ENCODE peak calls at places on chromosome 16, in five cellular contexts. N is AG04450, R is esophagus muscularis mucosa, T is GM23248, I is right lobe of liver. D is an unnamed sample.

GRCh38 chr16:77336637-77337036 is 98.2 kb downstream of the ADAMTS18 start:
- DNase-seq in N (no peak), R (no peak), T (peak), I (no peak), D (no peak)

GRCh38 chr16:86774931-86775330 is 196.6 kb downstream of the FOXL1 start:
- DNase-seq in N (no peak), R (no peak), T (no peak), I (no peak), D (no peak)

GRCh38 chr16:89700649-89701424 is 668 bp downstream of the SPATA2L start:
- DNase-seq in N (no peak), R (no peak), T (peak), I (peak), D (peak)

GRCh38 chr16:57676624-57677085 is 8.5 kb downstream of the ADGRG3 start:
- DNase-seq in N (no peak), R (no peak), T (no peak), I (no peak), D (peak)

GRCh38 chr16:27264151-27264550 is 4.4 kb downstream of the NSMCE1 start:
- DNase-seq in N (no peak), R (peak), T (peak), I (no peak), D (peak)

GRCh38 chr16:78599271-78599670 is 499.8 kb downstream of the WWOX start:
- DNase-seq in N (no peak), R (no peak), T (no peak), I (no peak), D (no peak)

GRCh38 chr16:53912155-53912554 is 208.2 kb downstream of the FTO start:
- DNase-seq in N (no peak), R (no peak), T (no peak), I (no peak), D (peak)

GRCh38 chr16:4509420-4509819 is 29.2 kb downstream of the CDIP1 start:
- DNase-seq in N (no peak), R (no peak), T (no peak), I (no peak), D (no peak)

GRCh38 chr16:5461574-5461973 is 364.0 kb upstream of the EEF2KMT start:
- DNase-seq in N (no peak), R (no peak), T (no peak), I (no peak), D (no peak)

GRCh38 chr16:66824006-66824405 is 6.8 kb downstream of the NAE1 start:
- DNase-seq in N (no peak), R (no peak), T (peak), I (no peak), D (peak)

GRCh38 chr16:49856741-49857330 is 924 bp upstream of the ZNF423 start:
- DNase-seq in N (peak), R (no peak), T (peak), I (peak), D (peak)

GRCh38 chr16:66894948-66895696 is 14.8 kb downstream of the PDP2 start:
- DNase-seq in N (no peak), R (no peak), T (peak), I (peak), D (peak)

GRCh38 chr16:57915267-57915666 is 55.7 kb downstream of the CNGB1 start:
- DNase-seq in N (no peak), R (no peak), T (no peak), I (no peak), D (no peak)

GRCh38 chr16:67372664-67373063 is 20.6 kb downstream of the TPPP3 start:
- DNase-seq in N (no peak), R (no peak), T (peak), I (no peak), D (peak)

GRCh38 chr16:68365167-68365817 is 54.5 kb downstream of the PRMT7 start:
- DNase-seq in N (no peak), R (no peak), T (no peak), I (no peak), D (no peak)

GRCh38 chr16:27236635-27237228 is 31.8 kb downstream of the NSMCE1 start:
- DNase-seq in N (no peak), R (no peak), T (no peak), I (no peak), D (no peak)

GRCh38 chr16:49467540-49468372 is 94.2 kb downstream of the C16orf78 start:
- DNase-seq in N (no peak), R (peak), T (no peak), I (no peak), D (no peak)

GRCh38 chr16:89297156-89297869 is 79.8 kb downstream of the ZNF778 start:
- DNase-seq in N (no peak), R (no peak), T (no peak), I (no peak), D (no peak)

GRCh38 chr16:74773431-74774222 is 993 bp downstream of the FA2H start:
- DNase-seq in N (no peak), R (no peak), T (no peak), I (no peak), D (no peak)
- H3K4me3 ChIP-seq in N (no peak), R (peak), T (no peak), I (no peak), D (no peak)

DNA sequence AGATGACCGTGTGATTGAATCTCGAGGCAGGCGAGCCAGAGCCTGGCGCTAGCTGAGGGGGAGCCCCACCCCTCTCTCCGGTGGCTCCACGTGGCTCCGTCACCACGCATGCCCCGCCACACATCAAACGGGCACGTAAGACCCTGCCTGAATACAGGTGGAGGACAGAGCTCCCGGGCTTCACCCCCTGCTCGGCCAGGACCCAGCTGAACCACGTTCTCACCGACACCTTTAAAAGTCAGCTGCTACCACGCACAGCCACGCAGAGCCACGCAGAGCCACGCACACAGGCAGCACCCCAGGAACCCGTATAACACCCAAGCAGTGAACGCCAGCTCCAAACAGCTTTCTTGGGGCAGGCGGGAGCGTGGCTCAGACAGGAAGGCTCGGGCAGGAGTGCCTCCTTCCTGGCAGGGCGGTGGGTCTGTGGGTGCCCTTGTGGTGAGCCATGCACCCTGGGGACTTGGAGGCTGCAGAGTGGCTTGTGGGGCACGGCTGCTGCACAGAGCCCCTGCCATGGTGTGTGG is 4.4 kb downstream of the TMEM204 start:
- DNase-seq in N (no peak), R (no peak), T (no peak), I (no peak), D (no peak)
- H3K4me3 ChIP-seq in N (no peak), R (peak), T (no peak), I (no peak), D (no peak)

DNA sequence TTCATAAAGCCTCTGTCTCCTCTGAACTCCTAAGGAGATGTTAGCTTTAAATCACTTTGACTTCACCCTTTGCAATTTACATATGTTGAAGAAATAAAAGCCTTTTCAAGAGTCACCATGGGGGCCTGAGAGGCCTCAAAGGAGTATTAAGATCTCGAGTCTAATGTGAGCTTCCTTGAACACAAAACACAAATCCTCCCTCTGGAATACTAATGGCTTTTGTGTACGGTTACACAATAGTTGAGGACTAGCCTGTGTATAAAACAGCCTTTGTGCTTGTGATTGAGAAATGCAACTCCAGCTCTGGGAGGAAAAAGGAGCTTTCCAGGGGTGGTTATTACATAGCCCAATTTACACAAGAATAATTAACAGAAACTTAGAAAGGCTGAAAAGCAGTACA is 1140.2 kb downstream of the CDH11 start:
- DNase-seq in N (no peak), R (no peak), T (no peak), I (no peak), D (no peak)
- H3K4me3 ChIP-seq in N (no peak), R (no peak), T (no peak), I (no peak), D (no peak)

GRCh38 chr16:22369221-22369811 is 5.1 kb downstream of the CDR2 start:
- DNase-seq in N (peak), R (no peak), T (peak), I (no peak), D (peak)

GRCh38 chr16:22366889-22367288 is 7.5 kb downstream of the CDR2 start:
- DNase-seq in N (no peak), R (no peak), T (no peak), I (no peak), D (no peak)

GRCh38 chr16:22373662-22374310 is 633 bp downstream of the CDR2 start:
- DNase-seq in N (no peak), R (no peak), T (peak), I (peak), D (peak)

GRCh38 chr16:22372882-22373661 is 1.3 kb downstream of the CDR2 start:
- DNase-seq in N (no peak), R (no peak), T (peak), I (no peak), D (no peak)

GRCh38 chr16:22370038-22370541 is 4.3 kb downstream of the CDR2 start:
- DNase-seq in N (peak), R (no peak), T (peak), I (no peak), D (no peak)
- H3K4me3 ChIP-seq in N (peak), R (no peak), T (peak), I (no peak), D (no peak)

GRCh38 chr16:29808219-29808900 is 2.0 kb downstream of the MAZ start:
- DNase-seq in N (no peak), R (no peak), T (no peak), I (peak), D (no peak)
- H3K4me3 ChIP-seq in N (peak), R (peak), T (peak), I (peak), D (peak)

GRCh38 chr16:3497771-3498170 is 2.5 kb upstream of the C16orf90 start:
- DNase-seq in N (no peak), R (no peak), T (no peak), I (peak), D (no peak)
- H3K4me3 ChIP-seq in N (no peak), R (no peak), T (no peak), I (no peak), D (no peak)

GRCh38 chr16:61370564-61370963 is 665.7 kb downstream of the CDH8 start:
- DNase-seq in N (no peak), R (no peak), T (no peak), I (no peak), D (no peak)
- H3K4me3 ChIP-seq in N (no peak), R (no peak), T (no peak), I (no peak), D (no peak)

DNA sequence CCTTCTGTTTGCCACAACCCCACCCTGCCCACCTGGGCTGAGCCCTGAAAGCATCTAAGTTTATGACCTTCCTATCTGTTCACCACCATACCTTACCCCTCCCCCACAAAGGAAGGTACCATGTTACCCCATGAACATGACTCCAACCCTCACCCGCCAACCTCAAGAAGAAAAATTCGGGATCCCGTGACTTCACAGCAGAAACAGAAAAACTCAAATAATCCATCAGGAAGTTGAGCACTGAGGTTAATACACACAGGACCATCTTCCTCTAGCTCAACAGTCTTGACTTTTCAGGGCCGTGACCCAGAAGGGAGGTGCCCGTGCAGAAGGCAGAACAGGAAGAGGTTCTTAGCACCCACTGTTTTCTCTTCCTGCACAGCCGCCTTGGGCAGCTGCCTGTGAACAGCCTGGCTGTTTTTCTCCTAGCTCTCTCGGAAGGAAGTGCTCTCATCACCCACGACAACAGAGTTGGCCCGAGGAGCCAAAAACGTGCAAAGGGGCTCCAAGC is 101.3 kb downstream of the XYLT1 start:
- DNase-seq in N (no peak), R (no peak), T (no peak), I (peak), D (no peak)
- H3K4me3 ChIP-seq in N (no peak), R (no peak), T (no peak), I (no peak), D (no peak)